ENCODE peak calls at places on chromosomes 5 and 9, in nine cellular contexts. One of them, this sample, is unnamed.

GRCh38 chr5:82312373-82312856 is 34.3 kb upstream of the RPS23 start:
- DNase-seq in SJCRH30: peak
- DNase-seq in AG10803: peak
- DNase-seq in neural progenitor cell: peak
- DNase-seq in OCI-LY7: peak
- DNase-seq in gastrocnemius medialis: peak
- DNase-seq in CD4-positive, alpha-beta memory T cell: no peak
- DNase-seq in right lobe of liver: no peak
- DNase-seq in fibroblast of lung: peak
- DNase-seq in this sample: peak

GRCh38 chr9:123239726-123240125 is 28.7 kb downstream of the STRBP start:
- DNase-seq in AG10803: no peak
- DNase-seq in neural progenitor cell: no peak
- DNase-seq in right lobe of liver: no peak
- DNase-seq in OCI-LY7: peak
- DNase-seq in SJCRH30: no peak
- DNase-seq in gastrocnemius medialis: no peak
- DNase-seq in CD4-positive, alpha-beta memory T cell: no peak
- DNase-seq in fibroblast of lung: no peak
- DNase-seq in this sample: no peak

GRCh38 chr5:43631182-43631910 is 28.4 kb downstream of the NNT start:
- DNase-seq in CD4-positive, alpha-beta memory T cell: peak
- DNase-seq in SJCRH30: peak
- DNase-seq in fibroblast of lung: peak
- DNase-seq in OCI-LY7: peak
- DNase-seq in gastrocnemius medialis: peak
- DNase-seq in neural progenitor cell: peak
- DNase-seq in right lobe of liver: peak
- DNase-seq in AG10803: peak
- DNase-seq in this sample: peak

GRCh38 chr5:171271798-171272197 is 37.2 kb upstream of the TLX3 start:
- DNase-seq in fibroblast of lung: no peak
- DNase-seq in right lobe of liver: no peak
- DNase-seq in OCI-LY7: no peak
- DNase-seq in neural progenitor cell: no peak
- DNase-seq in AG10803: no peak
- DNase-seq in gastrocnemius medialis: no peak
- DNase-seq in CD4-positive, alpha-beta memory T cell: no peak
- DNase-seq in SJCRH30: no peak
- DNase-seq in this sample: no peak

GRCh38 chr5:35741126-35741711 is 115.5 kb upstream of the IL7R start:
- DNase-seq in right lobe of liver: peak
- DNase-seq in SJCRH30: no peak
- DNase-seq in OCI-LY7: no peak
- DNase-seq in CD4-positive, alpha-beta memory T cell: no peak
- DNase-seq in neural progenitor cell: no peak
- DNase-seq in gastrocnemius medialis: no peak
- DNase-seq in AG10803: peak
- DNase-seq in fibroblast of lung: peak
- DNase-seq in this sample: no peak

GRCh38 chr5:55601209-55601618 is 66.5 kb upstream of the PLPP1 start:
- DNase-seq in SJCRH30: peak
- DNase-seq in OCI-LY7: no peak
- DNase-seq in CD4-positive, alpha-beta memory T cell: no peak
- DNase-seq in neural progenitor cell: peak
- DNase-seq in gastrocnemius medialis: peak
- DNase-seq in fibroblast of lung: peak
- DNase-seq in AG10803: peak
- DNase-seq in right lobe of liver: peak
- DNase-seq in this sample: no peak

GRCh38 chr5:82952326-82952725 is 124.9 kb downstream of the TMEM167A start:
- DNase-seq in gastrocnemius medialis: no peak
- DNase-seq in CD4-positive, alpha-beta memory T cell: no peak
- DNase-seq in OCI-LY7: no peak
- DNase-seq in AG10803: no peak
- DNase-seq in fibroblast of lung: no peak
- DNase-seq in right lobe of liver: no peak
- DNase-seq in neural progenitor cell: no peak
- DNase-seq in SJCRH30: no peak
- DNase-seq in this sample: no peak

GRCh38 chr9:110160163-110160562 is 47.8 kb downstream of the C9orf152 start:
- DNase-seq in SJCRH30: no peak
- DNase-seq in neural progenitor cell: no peak
- DNase-seq in OCI-LY7: no peak
- DNase-seq in AG10803: no peak
- DNase-seq in gastrocnemius medialis: no peak
- DNase-seq in right lobe of liver: no peak
- DNase-seq in fibroblast of lung: no peak
- DNase-seq in CD4-positive, alpha-beta memory T cell: no peak
- DNase-seq in this sample: no peak

GRCh38 chr5:164357405-164358033 is 852.1 kb downstream of the MAT2B start:
- DNase-seq in fibroblast of lung: no peak
- DNase-seq in SJCRH30: no peak
- DNase-seq in AG10803: no peak
- DNase-seq in neural progenitor cell: no peak
- DNase-seq in OCI-LY7: no peak
- DNase-seq in right lobe of liver: no peak
- DNase-seq in gastrocnemius medialis: no peak
- DNase-seq in CD4-positive, alpha-beta memory T cell: no peak
- DNase-seq in this sample: no peak

GRCh38 chr5:146877178-146877681 is 1.3 kb downstream of the PPP2R2B start:
- DNase-seq in fibroblast of lung: no peak
- DNase-seq in right lobe of liver: no peak
- DNase-seq in CD4-positive, alpha-beta memory T cell: no peak
- DNase-seq in OCI-LY7: no peak
- DNase-seq in AG10803: no peak
- DNase-seq in neural progenitor cell: no peak
- DNase-seq in SJCRH30: no peak
- DNase-seq in gastrocnemius medialis: no peak
- DNase-seq in this sample: no peak

GRCh38 chr9:75811692-75812091 is 78.8 kb upstream of the PCSK5 start:
- DNase-seq in fibroblast of lung: no peak
- DNase-seq in SJCRH30: no peak
- DNase-seq in right lobe of liver: no peak
- DNase-seq in AG10803: no peak
- DNase-seq in neural progenitor cell: no peak
- DNase-seq in CD4-positive, alpha-beta memory T cell: no peak
- DNase-seq in OCI-LY7: no peak
- DNase-seq in gastrocnemius medialis: no peak
- DNase-seq in this sample: no peak

GRCh38 chr9:6096821-6097220 is 81.4 kb upstream of the RANBP6 start:
- DNase-seq in neural progenitor cell: no peak
- DNase-seq in gastrocnemius medialis: no peak
- DNase-seq in fibroblast of lung: peak
- DNase-seq in CD4-positive, alpha-beta memory T cell: no peak
- DNase-seq in AG10803: peak
- DNase-seq in right lobe of liver: no peak
- DNase-seq in OCI-LY7: no peak
- DNase-seq in SJCRH30: no peak
- DNase-seq in this sample: no peak

GRCh38 chr9:105083246-105083645 is 155.3 kb upstream of the ABCA1 start:
- DNase-seq in right lobe of liver: no peak
- DNase-seq in OCI-LY7: no peak
- DNase-seq in neural progenitor cell: no peak
- DNase-seq in gastrocnemius medialis: no peak
- DNase-seq in fibroblast of lung: no peak
- DNase-seq in CD4-positive, alpha-beta memory T cell: no peak
- DNase-seq in SJCRH30: no peak
- DNase-seq in AG10803: no peak
- DNase-seq in this sample: no peak

GRCh38 chr5:145830594-145830993 is 4.5 kb downstream of the PRELID2 start:
- DNase-seq in OCI-LY7: no peak
- DNase-seq in right lobe of liver: no peak
- DNase-seq in SJCRH30: no peak
- DNase-seq in neural progenitor cell: no peak
- DNase-seq in AG10803: peak
- DNase-seq in fibroblast of lung: peak
- DNase-seq in gastrocnemius medialis: no peak
- DNase-seq in CD4-positive, alpha-beta memory T cell: no peak
- DNase-seq in this sample: no peak

GRCh38 chr5:139124774-139125391 is 73.3 kb downstream of the SIL1 start:
- DNase-seq in neural progenitor cell: no peak
- DNase-seq in gastrocnemius medialis: no peak
- DNase-seq in SJCRH30: no peak
- DNase-seq in AG10803: no peak
- DNase-seq in OCI-LY7: no peak
- DNase-seq in CD4-positive, alpha-beta memory T cell: no peak
- DNase-seq in right lobe of liver: no peak
- DNase-seq in fibroblast of lung: no peak
- DNase-seq in this sample: no peak
- H3K4me3 ChIP-seq in neural progenitor cell: no peak
- H3K4me3 ChIP-seq in gastrocnemius medialis: no peak
- H3K4me3 ChIP-seq in SJCRH30: no peak
- H3K4me3 ChIP-seq in AG10803: no peak
- H3K4me3 ChIP-seq in OCI-LY7: no peak
- H3K4me3 ChIP-seq in CD4-positive, alpha-beta memory T cell: no peak
- H3K4me3 ChIP-seq in right lobe of liver: no peak
- H3K4me3 ChIP-seq in fibroblast of lung: no peak
- H3K4me3 ChIP-seq in this sample: no peak

GRCh38 chr9:37032713-37033112 is 1.4 kb downstream of the PAX5 start:
- DNase-seq in AG10803: no peak
- DNase-seq in OCI-LY7: peak
- DNase-seq in gastrocnemius medialis: no peak
- DNase-seq in right lobe of liver: no peak
- DNase-seq in CD4-positive, alpha-beta memory T cell: no peak
- DNase-seq in SJCRH30: no peak
- DNase-seq in neural progenitor cell: no peak
- DNase-seq in fibroblast of lung: no peak
- DNase-seq in this sample: no peak

GRCh38 chr9:37034320-37034937 is 361 bp upstream of the PAX5 start:
- DNase-seq in neural progenitor cell: peak
- DNase-seq in AG10803: no peak
- DNase-seq in CD4-positive, alpha-beta memory T cell: no peak
- DNase-seq in SJCRH30: no peak
- DNase-seq in fibroblast of lung: no peak
- DNase-seq in OCI-LY7: peak
- DNase-seq in right lobe of liver: peak
- DNase-seq in gastrocnemius medialis: no peak
- DNase-seq in this sample: no peak

GRCh38 chr9:37031902-37032301 is 2.2 kb downstream of the PAX5 start:
- DNase-seq in AG10803: no peak
- DNase-seq in OCI-LY7: peak
- DNase-seq in CD4-positive, alpha-beta memory T cell: no peak
- DNase-seq in SJCRH30: no peak
- DNase-seq in right lobe of liver: no peak
- DNase-seq in fibroblast of lung: no peak
- DNase-seq in gastrocnemius medialis: no peak
- DNase-seq in neural progenitor cell: peak
- DNase-seq in this sample: no peak

GRCh38 chr9:37033753-37034319 is at the start of gene PAX5:
- DNase-seq in AG10803: no peak
- DNase-seq in OCI-LY7: peak
- DNase-seq in right lobe of liver: no peak
- DNase-seq in gastrocnemius medialis: no peak
- DNase-seq in neural progenitor cell: no peak
- DNase-seq in CD4-positive, alpha-beta memory T cell: no peak
- DNase-seq in fibroblast of lung: no peak
- DNase-seq in SJCRH30: no peak
- DNase-seq in this sample: no peak

GRCh38 chr9:37033141-37033540 is 927 bp downstream of the PAX5 start:
- DNase-seq in fibroblast of lung: no peak
- DNase-seq in gastrocnemius medialis: no peak
- DNase-seq in AG10803: no peak
- DNase-seq in neural progenitor cell: no peak
- DNase-seq in CD4-positive, alpha-beta memory T cell: no peak
- DNase-seq in SJCRH30: no peak
- DNase-seq in OCI-LY7: no peak
- DNase-seq in right lobe of liver: no peak
- DNase-seq in this sample: no peak
- H3K4me3 ChIP-seq in fibroblast of lung: no peak
- H3K4me3 ChIP-seq in gastrocnemius medialis: no peak
- H3K4me3 ChIP-seq in AG10803: no peak
- H3K4me3 ChIP-seq in neural progenitor cell: no peak
- H3K4me3 ChIP-seq in CD4-positive, alpha-beta memory T cell: no peak
- H3K4me3 ChIP-seq in SJCRH30: no peak
- H3K4me3 ChIP-seq in OCI-LY7: peak
- H3K4me3 ChIP-seq in right lobe of liver: no peak
- H3K4me3 ChIP-seq in this sample: no peak

DNA sequence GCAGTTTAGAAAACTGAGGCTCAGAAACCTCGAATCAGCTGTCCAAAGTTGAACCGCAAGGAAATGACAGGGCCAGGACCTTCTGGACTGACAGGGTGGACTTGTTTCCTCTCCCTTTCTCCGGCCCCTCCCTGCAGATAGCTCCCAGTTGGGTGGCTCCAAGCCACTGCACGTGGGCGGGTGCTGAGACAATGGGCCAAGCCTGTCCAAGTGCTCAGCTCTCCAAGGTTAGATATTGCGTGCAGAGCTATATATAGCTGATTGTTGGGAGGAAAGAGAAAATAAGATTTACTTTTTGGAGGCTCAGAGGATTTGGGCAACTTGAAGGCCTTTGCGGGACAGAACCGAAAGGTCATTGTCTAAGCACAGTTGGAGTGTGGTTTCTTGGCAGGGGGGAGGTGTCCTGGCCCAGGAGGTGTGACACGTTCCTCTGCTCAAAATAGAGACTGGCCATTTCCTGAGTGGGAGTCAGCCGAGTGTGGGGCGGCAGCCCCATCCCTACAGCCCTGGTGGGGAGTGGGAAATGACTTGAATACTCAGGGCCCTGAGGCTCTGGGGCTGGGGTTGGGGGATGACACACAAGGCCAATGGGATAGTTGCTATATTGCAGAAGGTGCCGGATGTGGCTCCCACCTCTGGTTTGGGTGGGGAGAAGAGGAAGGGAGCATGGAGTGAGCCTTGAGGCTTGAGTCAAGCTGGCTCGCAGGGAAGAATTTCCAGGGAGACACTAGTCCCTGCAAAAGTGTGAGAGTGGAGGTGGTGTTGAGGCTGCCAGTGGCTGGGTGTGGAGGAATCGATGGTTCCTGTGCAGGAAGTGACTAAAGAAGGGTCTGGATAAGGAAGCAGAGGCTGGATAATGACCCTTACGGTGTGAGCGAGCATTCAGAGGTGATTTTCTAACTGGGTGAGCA is 44.4 kb upstream of the SMAD5 start:
- DNase-seq in gastrocnemius medialis: peak
- DNase-seq in OCI-LY7: no peak
- DNase-seq in right lobe of liver: no peak
- DNase-seq in neural progenitor cell: no peak
- DNase-seq in AG10803: peak
- DNase-seq in CD4-positive, alpha-beta memory T cell: no peak
- DNase-seq in SJCRH30: no peak
- DNase-seq in fibroblast of lung: peak
- DNase-seq in this sample: no peak
- H3K4me3 ChIP-seq in gastrocnemius medialis: no peak
- H3K4me3 ChIP-seq in OCI-LY7: no peak
- H3K4me3 ChIP-seq in right lobe of liver: no peak
- H3K4me3 ChIP-seq in neural progenitor cell: no peak
- H3K4me3 ChIP-seq in AG10803: no peak
- H3K4me3 ChIP-seq in CD4-positive, alpha-beta memory T cell: no peak
- H3K4me3 ChIP-seq in SJCRH30: no peak
- H3K4me3 ChIP-seq in fibroblast of lung: no peak
- H3K4me3 ChIP-seq in this sample: no peak

DNA sequence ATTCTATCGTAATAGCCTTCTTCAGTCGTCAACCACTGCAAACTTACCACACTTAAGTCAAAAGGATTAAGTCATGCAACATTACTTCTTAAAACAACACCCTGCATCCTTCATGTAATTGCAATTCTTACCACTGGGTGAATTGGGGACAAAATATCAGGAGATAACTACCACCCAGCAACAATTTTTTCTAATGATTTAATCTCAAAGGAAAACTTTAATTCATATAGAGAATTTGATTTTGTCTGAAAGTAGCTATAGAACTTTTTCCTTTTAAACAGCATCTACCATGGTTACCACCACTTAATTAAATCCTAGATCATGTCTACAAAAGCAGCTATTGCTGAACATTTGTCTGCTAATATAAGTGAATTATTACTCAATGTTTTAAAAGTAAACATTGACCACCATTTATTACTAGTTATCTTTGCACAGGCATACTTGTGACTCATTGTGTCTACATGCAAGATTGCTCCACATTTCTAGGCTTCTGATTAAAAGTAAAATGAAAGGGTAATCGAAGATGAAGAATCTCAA is 10.5 kb downstream of the MLLT3 start:
- DNase-seq in SJCRH30: no peak
- DNase-seq in OCI-LY7: peak
- DNase-seq in neural progenitor cell: peak
- DNase-seq in CD4-positive, alpha-beta memory T cell: no peak
- DNase-seq in right lobe of liver: no peak
- DNase-seq in AG10803: peak
- DNase-seq in gastrocnemius medialis: no peak
- DNase-seq in fibroblast of lung: peak
- DNase-seq in this sample: no peak
- H3K4me3 ChIP-seq in SJCRH30: no peak
- H3K4me3 ChIP-seq in OCI-LY7: no peak
- H3K4me3 ChIP-seq in neural progenitor cell: no peak
- H3K4me3 ChIP-seq in CD4-positive, alpha-beta memory T cell: no peak
- H3K4me3 ChIP-seq in right lobe of liver: no peak
- H3K4me3 ChIP-seq in AG10803: no peak
- H3K4me3 ChIP-seq in gastrocnemius medialis: no peak
- H3K4me3 ChIP-seq in fibroblast of lung: no peak
- H3K4me3 ChIP-seq in this sample: no peak

This sample was measured in Jurkat, Clone E6-1.